ENCODE peak calls at places on chromosome 6, in six cellular contexts. J is H9, O is tibial artery, F is neural progenitor cell, C is fibroblast of lung, X is left lung. U is an unnamed sample. For H3K4me1, the result is how much of the 10 kb centered on the place peaks cover.

GRCh38 chr6:89500486-89501020 is 67.6 kb downstream of the ANKRD6 start:
- DNase-seq in J (no peak), O (no peak), F (peak), C (no peak), X (no peak), U (no peak)

GRCh38 chr6:40535784-40536380 is 51.3 kb downstream of the LRFN2 start:
- DNase-seq in J (no peak), O (no peak), F (no peak), C (no peak), X (no peak), U (no peak)

GRCh38 chr6:95545226-95545625 is 32.1 kb upstream of the MANEA start:
- DNase-seq in J (no peak), O (no peak), F (no peak), C (no peak), X (no peak), U (no peak)

GRCh38 chr6:38973178-38974057 is 75.2 kb upstream of the GLP1R start:
- DNase-seq in J (no peak), O (no peak), F (peak), C (peak), X (no peak), U (no peak)

GRCh38 chr6:52160468-52161104 is 25.6 kb upstream of the IL17A start:
- DNase-seq in J (no peak), O (no peak), F (no peak), C (no peak), X (no peak), U (no peak)

GRCh38 chr6:28474441-28475219 is 31.3 kb upstream of the ZSCAN23 start:
- DNase-seq in J (no peak), O (no peak), F (peak), C (peak), X (no peak), U (no peak)

GRCh38 chr6:132715204-132715603 is 1.3 kb upstream of the VNN1 start:
- DNase-seq in J (peak), O (peak), F (peak), C (peak), X (no peak), U (no peak)

GRCh38 chr6:131035582-131035981 is 27.5 kb downstream of the EPB41L2 start:
- DNase-seq in J (no peak), O (no peak), F (no peak), C (no peak), X (no peak), U (no peak)

GRCh38 chr6:166474721-166475565 is 92.2 kb upstream of the MPC1 start:
- DNase-seq in J (no peak), O (peak), F (no peak), C (no peak), X (peak), U (no peak)

GRCh38 chr6:119575721-119576120 is 226.2 kb upstream of the MAN1A1 start:
- DNase-seq in J (no peak), O (no peak), F (no peak), C (peak), X (no peak), U (no peak)

GRCh38 chr6:9139762-9140161 is 704.4 kb upstream of the SLC35B3 start:
- DNase-seq in J (no peak), O (no peak), F (no peak), C (peak), X (no peak), U (no peak)

GRCh38 chr6:40526036-40526435 is 61.1 kb downstream of the LRFN2 start:
- DNase-seq in J (no peak), O (no peak), F (no peak), C (no peak), X (no peak), U (no peak)

GRCh38 chr6:104182811-104183210 is 676.9 kb downstream of the HACE1 start:
- DNase-seq in J (no peak), O (no peak), F (no peak), C (peak), X (no peak), U (no peak)

GRCh38 chr6:44219053-44219814 is 2.5 kb downstream of the MYMX start:
- DNase-seq in J (peak), O (peak), F (peak), C (peak), X (peak), U (peak)

GRCh38 chr6:13814938-13815575 is 700 bp upstream of the MCUR1 start:
- DNase-seq in J (no peak), O (no peak), F (no peak), C (no peak), X (no peak), U (no peak)

GRCh38 chr6:158958504-158959386 is 41.3 kb downstream of the RSPH3 start:
- DNase-seq in J (no peak), O (no peak), F (no peak), C (no peak), X (no peak), U (no peak)

GRCh38 chr6:10528170-10528981 is 7.2 kb downstream of the GCNT2 start:
- DNase-seq in J (peak), O (no peak), F (no peak), C (peak), X (no peak), U (no peak)

GRCh38 chr6:30483677-30484279 is 5.5 kb upstream of the HLA-E start:
- DNase-seq in J (no peak), O (no peak), F (peak), C (peak), X (no peak), U (no peak)

GRCh38 chr6:31878222-31878621 is 575 bp downstream of the SLC44A4 start:
- DNase-seq in J (peak), O (no peak), F (no peak), C (no peak), X (no peak), U (no peak)

GRCh38 chr6:54427396-54427910 is 119.2 kb downstream of the TINAG start:
- DNase-seq in J (no peak), O (no peak), F (no peak), C (peak), X (no peak), U (no peak)

GRCh38 chr6:122872311-122872710 is 83.3 kb downstream of the SMPDL3A start:
- DNase-seq in J (no peak), O (no peak), F (no peak), C (no peak), X (no peak), U (no peak)

GRCh38 chr6:112149236-112149635 is 61.8 kb downstream of the FAM229B start:
- DNase-seq in J (no peak), O (no peak), F (no peak), C (no peak), X (no peak), U (no peak)

GRCh38 chr6:113271437-113271836 is 585.7 kb upstream of the MARCKS start:
- DNase-seq in J (no peak), O (no peak), F (no peak), C (no peak), X (no peak), U (no peak)

GRCh38 chr6:7671581-7671980 is 54.3 kb upstream of the BMP6 start:
- DNase-seq in J (no peak), O (no peak), F (no peak), C (peak), X (no peak), U (no peak)

GRCh38 chr6:87742106-87742505 is 40.1 kb upstream of the AKIRIN2 start:
- DNase-seq in J (no peak), O (no peak), F (no peak), C (no peak), X (no peak), U (no peak)

GRCh38 chr6:157717266-157717870 is 105.7 kb upstream of the SNX9 start:
- DNase-seq in J (no peak), O (no peak), F (no peak), C (no peak), X (no peak), U (no peak)

GRCh38 chr6:148455225-148455624 is 112.6 kb downstream of the SASH1 start:
- DNase-seq in J (no peak), O (no peak), F (no peak), C (peak), X (no peak), U (no peak)

GRCh38 chr6:151240861-151241642 is 1.3 kb downstream of the AKAP12 start:
- DNase-seq in J (peak), O (peak), F (peak), C (peak), X (peak), U (peak)

GRCh38 chr6:6686748-6687601 is 98.5 kb downstream of the LY86 start:
- DNase-seq in J (peak), O (peak), F (peak), C (peak), X (peak), U (peak)

GRCh38 chr6:113860165-113860955 is 3.2 kb downstream of the MARCKS start:
- DNase-seq in J (no peak), O (peak), F (peak), C (peak), X (peak), U (peak)

GRCh38 chr6:152091851-152092341 is 284.4 kb downstream of the ESR1 start:
- DNase-seq in J (no peak), O (no peak), F (no peak), C (peak), X (no peak), U (no peak)

GRCh38 chr6:11366934-11367637 is 134.6 kb upstream of the NEDD9 start:
- DNase-seq in J (no peak), O (no peak), F (peak), C (peak), X (no peak), U (no peak)

GRCh38 chr6:148657053-148657452 is 89.8 kb upstream of the UST start:
- DNase-seq in J (no peak), O (no peak), F (no peak), C (peak), X (no peak), U (no peak)

GRCh38 chr6:145865595-145865994 is 51.0 kb upstream of the FBXO30 start:
- DNase-seq in J (no peak), O (no peak), F (no peak), C (no peak), X (no peak), U (no peak)
- H3K4me1 ChIP-seq in J (under half), O (under half), F (under half), C (under half), X (under half), U (under half)

DNA sequence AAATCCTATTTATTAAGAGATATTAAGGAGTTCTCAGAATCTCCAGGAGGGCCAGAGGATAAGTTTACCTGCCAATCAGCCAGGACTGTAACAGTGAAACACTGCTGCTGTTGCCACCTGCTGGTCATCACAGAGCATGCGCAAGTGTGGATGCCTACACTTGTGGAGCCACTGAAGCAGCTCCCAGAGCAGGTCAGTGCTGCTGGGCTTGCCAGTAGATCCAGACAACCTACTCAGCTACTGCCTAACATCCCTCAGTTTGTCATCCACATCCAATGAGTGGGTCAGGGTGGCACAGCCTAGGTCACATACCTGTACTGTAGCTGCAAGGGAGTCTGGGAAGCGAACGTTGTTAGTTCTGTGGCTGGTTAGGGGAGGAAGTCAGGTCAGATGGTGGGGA is 18.3 kb upstream of the NHSL1 start:
- DNase-seq in J (peak), O (no peak), F (peak), C (peak), X (no peak), U (no peak)
- H3K4me1 ChIP-seq in J (under half), O (under half), F (under half), C (under half), X (under half), U (under half)

GRCh38 chr6:2718334-2719052 is 32.2 kb downstream of the MYLK4 start:
- DNase-seq in J (no peak), O (no peak), F (no peak), C (peak), X (no peak), U (no peak)
- H3K4me1 ChIP-seq in J (under half), O (under half), F (under half), C (under half), X (under half), U (under half)

GRCh38 chr6:168022488-168023321 is 25.2 kb downstream of the KIF25 start:
- DNase-seq in J (no peak), O (no peak), F (no peak), C (no peak), X (no peak), U (no peak)

GRCh38 chr6:168017629-168018028 is 20.2 kb downstream of the KIF25 start:
- DNase-seq in J (no peak), O (no peak), F (no peak), C (no peak), X (no peak), U (no peak)

GRCh38 chr6:168021581-168021980 is 24.1 kb downstream of the KIF25 start:
- DNase-seq in J (no peak), O (no peak), F (no peak), C (no peak), X (no peak), U (no peak)

GRCh38 chr6:168018664-168019063 is 21.2 kb downstream of the KIF25 start:
- DNase-seq in J (no peak), O (no peak), F (no peak), C (no peak), X (no peak), U (no peak)

GRCh38 chr6:168020242-168020641 is 22.8 kb downstream of the KIF25 start:
- DNase-seq in J (no peak), O (no peak), F (no peak), C (no peak), X (no peak), U (no peak)
- H3K4me1 ChIP-seq in J (under half), O (under half), F (under half), C (under half), X (under half), U (under half)

GRCh38 chr6:37137201-37137880 is 32.6 kb upstream of the PIM1 start:
- DNase-seq in J (no peak), O (no peak), F (peak), C (peak), X (no peak), U (peak)
- H3K4me1 ChIP-seq in J (under half), O (under half), F (under half), C (under half), X (under half), U (half or more)

GRCh38 chr6:56757585-56757984 is 114.9 kb upstream of the DST start:
- DNase-seq in J (no peak), O (no peak), F (peak), C (peak), X (no peak), U (peak)
- H3K4me1 ChIP-seq in J (under half), O (under half), F (half or more), C (under half), X (under half), U (under half)

DNA sequence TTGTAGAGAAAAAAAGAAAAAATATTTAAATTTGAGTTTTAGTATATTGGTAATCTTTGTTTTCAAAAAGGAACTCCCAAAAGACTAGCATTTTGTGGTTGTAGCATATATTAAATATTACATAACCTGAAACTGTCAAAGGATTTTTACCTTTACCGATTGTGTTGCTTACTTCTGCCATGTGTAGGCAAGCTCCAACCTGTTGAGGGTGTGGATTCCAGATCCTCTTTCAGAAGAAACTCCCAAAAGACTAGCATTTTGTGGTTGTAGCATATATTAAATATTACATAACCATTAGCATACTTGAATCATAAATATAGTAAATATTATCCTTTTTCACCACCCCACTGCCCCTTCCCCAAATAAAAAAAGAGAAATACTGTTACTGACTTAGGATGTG is 3.2 kb downstream of the DSE start:
- DNase-seq in J (no peak), O (no peak), F (no peak), C (no peak), X (no peak), U (no peak)
- H3K4me1 ChIP-seq in J (under half), O (under half), F (under half), C (under half), X (under half), U (under half)

GRCh38 chr6:474454-475185 is 83.1 kb downstream of the IRF4 start:
- DNase-seq in J (no peak), O (no peak), F (peak), C (no peak), X (peak), U (no peak)
- H3K4me1 ChIP-seq in J (under half), O (under half), F (under half), C (under half), X (under half), U (under half)

GRCh38 chr6:47079638-47080037 is 37.5 kb upstream of the ADGRF1 start:
- DNase-seq in J (peak), O (no peak), F (no peak), C (no peak), X (no peak), U (no peak)
- H3K4me1 ChIP-seq in J (under half), O (under half), F (under half), C (under half), X (under half), U (under half)

U was measured in sigmoid colon.